ENCODE peak calls at places on chromosomes 11 and 22, in six cellular contexts. One of them, this sample, is unnamed.

GRCh38 chr11:8604078-8604723 is 10.2 kb upstream of the STK33 start:
- DNase-seq in uterus: peak
- DNase-seq in A549: peak
- DNase-seq in stomach: peak
- DNase-seq in tibial nerve: peak
- DNase-seq in ovary: no peak
- DNase-seq in this sample: peak

GRCh38 chr11:114293201-114293711 is 2.9 kb upstream of the NNMT start:
- DNase-seq in A549: no peak
- DNase-seq in uterus: no peak
- DNase-seq in tibial nerve: no peak
- DNase-seq in stomach: no peak
- DNase-seq in ovary: no peak
- DNase-seq in this sample: no peak

GRCh38 chr22:41621911-41622179 is 750 bp downstream of the XRCC6 start:
- DNase-seq in tibial nerve: no peak
- DNase-seq in A549: no peak
- DNase-seq in ovary: no peak
- DNase-seq in stomach: no peak
- DNase-seq in uterus: no peak
- DNase-seq in this sample: no peak

GRCh38 chr11:8814209-8814922 is 96.6 kb upstream of the AKIP1 start:
- DNase-seq in A549: no peak
- DNase-seq in stomach: no peak
- DNase-seq in tibial nerve: no peak
- DNase-seq in uterus: no peak
- DNase-seq in ovary: no peak
- DNase-seq in this sample: no peak

GRCh38 chr11:63672934-63673539 is 1.9 kb upstream of the ATL3 start:
- DNase-seq in A549: peak
- DNase-seq in tibial nerve: no peak
- DNase-seq in stomach: no peak
- DNase-seq in ovary: no peak
- DNase-seq in uterus: no peak
- DNase-seq in this sample: no peak

GRCh38 chr22:24183321-24184031 is 2.2 kb downstream of the SUSD2 start:
- DNase-seq in A549: no peak
- DNase-seq in tibial nerve: no peak
- DNase-seq in stomach: peak
- DNase-seq in ovary: peak
- DNase-seq in uterus: no peak
- DNase-seq in this sample: no peak

GRCh38 chr22:25494774-25495173 is 69.7 kb upstream of the GRK3 start:
- DNase-seq in ovary: no peak
- DNase-seq in tibial nerve: no peak
- DNase-seq in stomach: no peak
- DNase-seq in A549: no peak
- DNase-seq in uterus: no peak
- DNase-seq in this sample: no peak

GRCh38 chr11:75288846-75289760 is 48.5 kb downstream of the TPBGL start:
- DNase-seq in tibial nerve: no peak
- DNase-seq in A549: no peak
- DNase-seq in ovary: no peak
- DNase-seq in uterus: no peak
- DNase-seq in stomach: no peak
- DNase-seq in this sample: peak

GRCh38 chr11:112235750-112236390 is 9.6 kb downstream of the PTS start:
- DNase-seq in A549: no peak
- DNase-seq in stomach: no peak
- DNase-seq in ovary: no peak
- DNase-seq in tibial nerve: no peak
- DNase-seq in uterus: no peak
- DNase-seq in this sample: no peak

GRCh38 chr11:693887-694562 is 997 bp downstream of the DEAF1 start:
- DNase-seq in uterus: peak
- DNase-seq in A549: no peak
- DNase-seq in ovary: peak
- DNase-seq in stomach: no peak
- DNase-seq in tibial nerve: no peak
- DNase-seq in this sample: no peak

GRCh38 chr11:124302291-124302690 is 11.5 kb downstream of the OR8D1 start:
- DNase-seq in A549: no peak
- DNase-seq in ovary: no peak
- DNase-seq in uterus: no peak
- DNase-seq in stomach: no peak
- DNase-seq in tibial nerve: no peak
- DNase-seq in this sample: no peak

GRCh38 chr22:43990044-43990443 is 34.1 kb upstream of the PARVB start:
- DNase-seq in tibial nerve: no peak
- DNase-seq in ovary: no peak
- DNase-seq in uterus: no peak
- DNase-seq in A549: no peak
- DNase-seq in stomach: no peak
- DNase-seq in this sample: no peak

GRCh38 chr22:44918166-44918924 is 91.5 kb downstream of the PHF21B start:
- DNase-seq in stomach: no peak
- DNase-seq in tibial nerve: no peak
- DNase-seq in A549: no peak
- DNase-seq in uterus: no peak
- DNase-seq in ovary: no peak
- DNase-seq in this sample: no peak

GRCh38 chr11:32527191-32527590 is 56.4 kb upstream of the EIF3M start:
- DNase-seq in A549: no peak
- DNase-seq in tibial nerve: no peak
- DNase-seq in ovary: no peak
- DNase-seq in uterus: no peak
- DNase-seq in stomach: no peak
- DNase-seq in this sample: no peak

GRCh38 chr11:117071344-117071787 is 26.9 kb downstream of the SIK3 start:
- DNase-seq in ovary: no peak
- DNase-seq in tibial nerve: peak
- DNase-seq in A549: peak
- DNase-seq in uterus: no peak
- DNase-seq in stomach: peak
- DNase-seq in this sample: no peak

GRCh38 chr11:96311120-96311568 is 31.9 kb downstream of the MAML2 start:
- DNase-seq in ovary: no peak
- DNase-seq in uterus: no peak
- DNase-seq in A549: no peak
- DNase-seq in tibial nerve: no peak
- DNase-seq in stomach: no peak
- DNase-seq in this sample: no peak

GRCh38 chr11:46391578-46392420 is at the start of gene CHRM4:
- DNase-seq in uterus: no peak
- DNase-seq in tibial nerve: no peak
- DNase-seq in stomach: no peak
- DNase-seq in A549: peak
- DNase-seq in ovary: no peak
- DNase-seq in this sample: no peak

GRCh38 chr11:80096736-80097135 is 655.9 kb upstream of the TENM4 start:
- DNase-seq in uterus: no peak
- DNase-seq in ovary: no peak
- DNase-seq in tibial nerve: no peak
- DNase-seq in stomach: no peak
- DNase-seq in A549: no peak
- DNase-seq in this sample: no peak

GRCh38 chr11:44424841-44425240 is 114.9 kb upstream of the ALX4 start:
- DNase-seq in stomach: no peak
- DNase-seq in uterus: no peak
- DNase-seq in ovary: no peak
- DNase-seq in A549: no peak
- DNase-seq in tibial nerve: no peak
- DNase-seq in this sample: no peak

GRCh38 chr22:35686298-35686697 is 31.4 kb upstream of the APOL5 start:
- DNase-seq in ovary: no peak
- DNase-seq in tibial nerve: no peak
- DNase-seq in stomach: no peak
- DNase-seq in uterus: no peak
- DNase-seq in A549: no peak
- DNase-seq in this sample: no peak

GRCh38 chr11:132943737-132944556 is 588.4 kb downstream of the OPCML start:
- DNase-seq in stomach: no peak
- DNase-seq in ovary: no peak
- DNase-seq in A549: no peak
- DNase-seq in tibial nerve: no peak
- DNase-seq in uterus: no peak
- DNase-seq in this sample: no peak

GRCh38 chr11:85772700-85773099 is 38.2 kb downstream of the SYTL2 start:
- DNase-seq in A549: no peak
- DNase-seq in stomach: no peak
- DNase-seq in ovary: no peak
- DNase-seq in uterus: no peak
- DNase-seq in tibial nerve: no peak
- DNase-seq in this sample: no peak

GRCh38 chr11:106424111-106424510 is 346.6 kb downstream of the AASDHPPT start:
- DNase-seq in uterus: no peak
- DNase-seq in ovary: no peak
- DNase-seq in stomach: no peak
- DNase-seq in tibial nerve: no peak
- DNase-seq in A549: peak
- DNase-seq in this sample: no peak

GRCh38 chr11:17897495-17897894 is 115.4 kb downstream of the SERGEF start:
- DNase-seq in stomach: no peak
- DNase-seq in ovary: no peak
- DNase-seq in uterus: no peak
- DNase-seq in tibial nerve: no peak
- DNase-seq in A549: no peak
- DNase-seq in this sample: no peak

GRCh38 chr11:102560555-102561011 is 30.0 kb upstream of the MMP7 start:
- DNase-seq in A549: no peak
- DNase-seq in tibial nerve: peak
- DNase-seq in ovary: no peak
- DNase-seq in stomach: no peak
- DNase-seq in uterus: no peak
- DNase-seq in this sample: peak

GRCh38 chr11:94107363-94107762 is 21.3 kb upstream of the PANX1 start:
- DNase-seq in ovary: no peak
- DNase-seq in stomach: no peak
- DNase-seq in tibial nerve: no peak
- DNase-seq in A549: no peak
- DNase-seq in uterus: no peak
- DNase-seq in this sample: no peak

GRCh38 chr11:69383372-69383771 is 89.4 kb downstream of the MYEOV start:
- DNase-seq in ovary: no peak
- DNase-seq in tibial nerve: no peak
- DNase-seq in stomach: peak
- DNase-seq in A549: no peak
- DNase-seq in uterus: no peak
- DNase-seq in this sample: peak

GRCh38 chr11:129640671-129641070 is 175.0 kb upstream of the TMEM45B start:
- DNase-seq in ovary: no peak
- DNase-seq in tibial nerve: no peak
- DNase-seq in uterus: no peak
- DNase-seq in A549: no peak
- DNase-seq in stomach: no peak
- DNase-seq in this sample: no peak

GRCh38 chr11:120919045-120919444 is 104.9 kb upstream of the TBCEL start:
- DNase-seq in A549: no peak
- DNase-seq in ovary: no peak
- DNase-seq in uterus: no peak
- DNase-seq in tibial nerve: no peak
- DNase-seq in stomach: no peak
- DNase-seq in this sample: no peak

GRCh38 chr11:8713760-8714159 is 31.2 kb downstream of the RPL27A start:
- DNase-seq in stomach: no peak
- DNase-seq in tibial nerve: no peak
- DNase-seq in A549: no peak
- DNase-seq in ovary: no peak
- DNase-seq in uterus: no peak
- DNase-seq in this sample: no peak

GRCh38 chr22:37674951-37675929 is at the start of gene LGALS1:
- DNase-seq in A549: peak
- DNase-seq in uterus: peak
- DNase-seq in ovary: peak
- DNase-seq in tibial nerve: peak
- DNase-seq in stomach: peak
- DNase-seq in this sample: peak

DNA sequence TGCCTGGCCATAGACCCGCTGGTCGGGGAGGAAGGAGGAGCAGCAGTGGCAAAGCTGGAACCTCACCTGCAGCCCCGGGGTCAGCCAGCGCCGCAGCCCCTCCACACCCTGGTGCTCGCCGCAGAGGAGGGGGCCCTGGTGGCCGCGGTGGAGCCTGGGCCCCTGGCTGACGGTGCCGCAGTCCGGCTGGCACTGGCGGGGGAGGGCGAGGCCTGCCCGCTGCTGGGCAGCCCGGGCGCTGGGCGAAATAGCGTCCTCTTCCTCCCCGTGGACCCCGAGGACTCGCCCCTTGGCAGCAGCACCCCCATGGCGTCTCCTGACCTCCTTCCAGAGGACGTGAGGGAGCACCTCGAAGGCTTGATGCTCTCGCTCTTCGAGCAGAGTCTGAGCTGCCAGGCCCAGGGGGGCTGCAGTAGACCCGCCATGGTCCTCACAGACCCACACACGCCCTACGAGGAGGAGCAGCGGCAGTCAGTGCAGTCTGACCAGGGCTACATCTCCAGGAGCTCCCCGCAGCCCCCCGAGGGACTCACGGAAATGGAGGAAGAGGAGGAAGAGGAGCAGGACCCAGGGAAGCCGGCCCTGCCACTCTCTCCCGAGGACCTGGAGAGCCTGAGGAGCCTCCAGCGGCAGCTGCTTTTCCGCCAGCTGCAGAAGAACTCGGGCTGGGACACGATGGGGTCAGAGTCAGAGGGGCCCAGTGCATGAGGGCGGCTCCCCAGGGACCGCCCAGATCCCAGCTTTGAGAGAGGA is 11.9 kb downstream of the TMEM121B start:
- DNase-seq in ovary: no peak
- DNase-seq in tibial nerve: no peak
- DNase-seq in stomach: no peak
- DNase-seq in A549: no peak
- DNase-seq in uterus: no peak
- DNase-seq in this sample: no peak
- TF ChIP-seq POLR2A in ovary: no peak
- TF ChIP-seq POLR2A in tibial nerve: no peak
- TF ChIP-seq POLR2A in stomach: no peak
- TF ChIP-seq POLR2A in A549: no peak
- TF ChIP-seq POLR2A in uterus: no peak
- TF ChIP-seq POLR2A in this sample: no peak

GRCh38 chr11:2776351-2777061 is 76.7 kb upstream of the KCNQ1OT1 start:
- DNase-seq in ovary: peak
- DNase-seq in uterus: peak
- DNase-seq in A549: no peak
- DNase-seq in tibial nerve: no peak
- DNase-seq in stomach: peak
- DNase-seq in this sample: peak
- TF ChIP-seq CTCF in ovary: no peak
- TF ChIP-seq CTCF in uterus: no peak
- TF ChIP-seq CTCF in A549: no peak
- TF ChIP-seq CTCF in tibial nerve: no peak
- TF ChIP-seq CTCF in stomach: no peak
- TF ChIP-seq CTCF in this sample: no peak

GRCh38 chr11:83425137-83425466 is 138.9 kb upstream of the CCDC90B start:
- DNase-seq in uterus: no peak
- DNase-seq in ovary: no peak
- DNase-seq in A549: no peak
- DNase-seq in tibial nerve: no peak
- DNase-seq in stomach: no peak
- DNase-seq in this sample: no peak
- H3K4me3 ChIP-seq in uterus: no peak
- H3K4me3 ChIP-seq in ovary: no peak
- H3K4me3 ChIP-seq in A549: no peak
- H3K4me3 ChIP-seq in tibial nerve: no peak
- H3K4me3 ChIP-seq in stomach: no peak
- H3K4me3 ChIP-seq in this sample: no peak

GRCh38 chr11:7579226-7579825 is 65.5 kb downstream of the PPFIBP2 start:
- DNase-seq in tibial nerve: no peak
- DNase-seq in ovary: no peak
- DNase-seq in A549: no peak
- DNase-seq in stomach: no peak
- DNase-seq in uterus: no peak
- DNase-seq in this sample: peak
- TF ChIP-seq POLR2A in tibial nerve: no peak
- TF ChIP-seq POLR2A in ovary: no peak
- TF ChIP-seq POLR2A in A549: no peak
- TF ChIP-seq POLR2A in stomach: no peak
- TF ChIP-seq POLR2A in uterus: no peak
- TF ChIP-seq POLR2A in this sample: no peak